ENCODE peak calls at places on chromosome 2, in eight cellular contexts. One of them, this sample, is unnamed. For H3K36me3, the result is how much of the 10 kb centered on the place peaks cover.

GRCh38 chr2:189247276-189247675 is 67.7 kb upstream of the COL5A2 start:
- DNase-seq in tibial artery: no peak
- DNase-seq in psoas muscle: no peak
- DNase-seq in fibroblast of lung: no peak
- DNase-seq in esophagus squamous epithelium: no peak
- DNase-seq in thyroid gland: no peak
- DNase-seq in heart left ventricle: no peak
- DNase-seq in testis: no peak
- DNase-seq in this sample: no peak

GRCh38 chr2:24771099-24771498 is 22.1 kb downstream of the PTRHD1 start:
- DNase-seq in tibial artery: no peak
- DNase-seq in psoas muscle: no peak
- DNase-seq in fibroblast of lung: no peak
- DNase-seq in esophagus squamous epithelium: no peak
- DNase-seq in thyroid gland: no peak
- DNase-seq in heart left ventricle: no peak
- DNase-seq in testis: no peak
- DNase-seq in this sample: no peak

GRCh38 chr2:7418343-7418742 is 501.1 kb downstream of the RNF144A start:
- DNase-seq in tibial artery: peak
- DNase-seq in psoas muscle: no peak
- DNase-seq in fibroblast of lung: no peak
- DNase-seq in esophagus squamous epithelium: no peak
- DNase-seq in thyroid gland: no peak
- DNase-seq in heart left ventricle: no peak
- DNase-seq in testis: no peak
- DNase-seq in this sample: no peak

GRCh38 chr2:28011322-28011737 is 120.8 kb downstream of the BABAM2 start:
- DNase-seq in tibial artery: no peak
- DNase-seq in psoas muscle: no peak
- DNase-seq in fibroblast of lung: no peak
- DNase-seq in esophagus squamous epithelium: no peak
- DNase-seq in thyroid gland: no peak
- DNase-seq in heart left ventricle: no peak
- DNase-seq in testis: no peak
- DNase-seq in this sample: no peak

GRCh38 chr2:147046473-147046872 is 798.4 kb upstream of the ACVR2A start:
- DNase-seq in tibial artery: no peak
- DNase-seq in psoas muscle: no peak
- DNase-seq in fibroblast of lung: no peak
- DNase-seq in esophagus squamous epithelium: no peak
- DNase-seq in thyroid gland: no peak
- DNase-seq in heart left ventricle: no peak
- DNase-seq in testis: no peak
- DNase-seq in this sample: no peak

GRCh38 chr2:211837706-211838105 is 700.9 kb downstream of the ERBB4 start:
- DNase-seq in tibial artery: no peak
- DNase-seq in psoas muscle: no peak
- DNase-seq in fibroblast of lung: peak
- DNase-seq in esophagus squamous epithelium: no peak
- DNase-seq in thyroid gland: no peak
- DNase-seq in heart left ventricle: no peak
- DNase-seq in testis: no peak
- DNase-seq in this sample: no peak

GRCh38 chr2:56519806-56520205 is 336.0 kb downstream of the CCDC85A start:
- DNase-seq in tibial artery: no peak
- DNase-seq in psoas muscle: no peak
- DNase-seq in fibroblast of lung: peak
- DNase-seq in esophagus squamous epithelium: no peak
- DNase-seq in thyroid gland: no peak
- DNase-seq in heart left ventricle: no peak
- DNase-seq in testis: no peak
- DNase-seq in this sample: no peak

GRCh38 chr2:200306969-200307811 is 697 bp downstream of the SPATS2L start:
- DNase-seq in tibial artery: peak
- DNase-seq in psoas muscle: peak
- DNase-seq in fibroblast of lung: peak
- DNase-seq in esophagus squamous epithelium: no peak
- DNase-seq in thyroid gland: peak
- DNase-seq in heart left ventricle: peak
- DNase-seq in testis: peak
- DNase-seq in this sample: peak

GRCh38 chr2:62292190-62292589 is 96.3 kb downstream of the B3GNT2 start:
- DNase-seq in tibial artery: no peak
- DNase-seq in psoas muscle: no peak
- DNase-seq in fibroblast of lung: peak
- DNase-seq in esophagus squamous epithelium: no peak
- DNase-seq in thyroid gland: peak
- DNase-seq in heart left ventricle: no peak
- DNase-seq in testis: no peak
- DNase-seq in this sample: peak

GRCh38 chr2:166464187-166464586 is 29.9 kb downstream of the SCN7A start:
- DNase-seq in tibial artery: no peak
- DNase-seq in psoas muscle: no peak
- DNase-seq in fibroblast of lung: peak
- DNase-seq in esophagus squamous epithelium: no peak
- DNase-seq in thyroid gland: no peak
- DNase-seq in heart left ventricle: no peak
- DNase-seq in testis: no peak
- DNase-seq in this sample: no peak

GRCh38 chr2:143422681-143423080 is 293.5 kb downstream of the ARHGAP15 start:
- DNase-seq in tibial artery: no peak
- DNase-seq in psoas muscle: no peak
- DNase-seq in fibroblast of lung: no peak
- DNase-seq in esophagus squamous epithelium: no peak
- DNase-seq in thyroid gland: no peak
- DNase-seq in heart left ventricle: no peak
- DNase-seq in testis: no peak
- DNase-seq in this sample: no peak

GRCh38 chr2:23299796-23300195 is 85.2 kb upstream of the KLHL29 start:
- DNase-seq in tibial artery: no peak
- DNase-seq in psoas muscle: no peak
- DNase-seq in fibroblast of lung: no peak
- DNase-seq in esophagus squamous epithelium: no peak
- DNase-seq in thyroid gland: no peak
- DNase-seq in heart left ventricle: no peak
- DNase-seq in testis: no peak
- DNase-seq in this sample: no peak

GRCh38 chr2:44668336-44668735 is 273.2 kb upstream of the SIX3 start:
- DNase-seq in tibial artery: no peak
- DNase-seq in psoas muscle: no peak
- DNase-seq in fibroblast of lung: no peak
- DNase-seq in esophagus squamous epithelium: no peak
- DNase-seq in thyroid gland: no peak
- DNase-seq in heart left ventricle: no peak
- DNase-seq in testis: no peak
- DNase-seq in this sample: no peak

GRCh38 chr2:24412812-24413211 is 52.5 kb upstream of the ITSN2 start:
- DNase-seq in tibial artery: no peak
- DNase-seq in psoas muscle: no peak
- DNase-seq in fibroblast of lung: no peak
- DNase-seq in esophagus squamous epithelium: no peak
- DNase-seq in thyroid gland: no peak
- DNase-seq in heart left ventricle: no peak
- DNase-seq in testis: no peak
- DNase-seq in this sample: no peak

GRCh38 chr2:88626171-88627054 is 851 bp downstream of the EIF2AK3 start:
- DNase-seq in tibial artery: peak
- DNase-seq in psoas muscle: peak
- DNase-seq in fibroblast of lung: no peak
- DNase-seq in esophagus squamous epithelium: no peak
- DNase-seq in thyroid gland: peak
- DNase-seq in heart left ventricle: peak
- DNase-seq in testis: peak
- DNase-seq in this sample: peak

GRCh38 chr2:31207790-31208189 is 9.5 kb downstream of the CAPN14 start:
- DNase-seq in tibial artery: no peak
- DNase-seq in psoas muscle: no peak
- DNase-seq in fibroblast of lung: no peak
- DNase-seq in esophagus squamous epithelium: no peak
- DNase-seq in thyroid gland: no peak
- DNase-seq in heart left ventricle: no peak
- DNase-seq in testis: no peak
- DNase-seq in this sample: no peak

GRCh38 chr2:105454801-105455485 is 56.1 kb upstream of the FHL2 start:
- DNase-seq in tibial artery: peak
- DNase-seq in psoas muscle: no peak
- DNase-seq in fibroblast of lung: peak
- DNase-seq in esophagus squamous epithelium: no peak
- DNase-seq in thyroid gland: peak
- DNase-seq in heart left ventricle: no peak
- DNase-seq in testis: peak
- DNase-seq in this sample: peak

GRCh38 chr2:226782092-226782713 is 17.4 kb downstream of the IRS1 start:
- DNase-seq in tibial artery: no peak
- DNase-seq in psoas muscle: no peak
- DNase-seq in fibroblast of lung: peak
- DNase-seq in esophagus squamous epithelium: no peak
- DNase-seq in thyroid gland: no peak
- DNase-seq in heart left ventricle: no peak
- DNase-seq in testis: no peak
- DNase-seq in this sample: no peak

GRCh38 chr2:73770725-73771124 is 9.2 kb downstream of the DUSP11 start:
- DNase-seq in tibial artery: no peak
- DNase-seq in psoas muscle: no peak
- DNase-seq in fibroblast of lung: no peak
- DNase-seq in esophagus squamous epithelium: no peak
- DNase-seq in thyroid gland: no peak
- DNase-seq in heart left ventricle: no peak
- DNase-seq in testis: no peak
- DNase-seq in this sample: no peak
- H3K36me3 ChIP-seq in tibial artery: half or more
- H3K36me3 ChIP-seq in psoas muscle: under half
- H3K36me3 ChIP-seq in fibroblast of lung: under half
- H3K36me3 ChIP-seq in esophagus squamous epithelium: half or more
- H3K36me3 ChIP-seq in thyroid gland: under half
- H3K36me3 ChIP-seq in heart left ventricle: half or more
- H3K36me3 ChIP-seq in testis: under half
- H3K36me3 ChIP-seq in this sample: under half

DNA sequence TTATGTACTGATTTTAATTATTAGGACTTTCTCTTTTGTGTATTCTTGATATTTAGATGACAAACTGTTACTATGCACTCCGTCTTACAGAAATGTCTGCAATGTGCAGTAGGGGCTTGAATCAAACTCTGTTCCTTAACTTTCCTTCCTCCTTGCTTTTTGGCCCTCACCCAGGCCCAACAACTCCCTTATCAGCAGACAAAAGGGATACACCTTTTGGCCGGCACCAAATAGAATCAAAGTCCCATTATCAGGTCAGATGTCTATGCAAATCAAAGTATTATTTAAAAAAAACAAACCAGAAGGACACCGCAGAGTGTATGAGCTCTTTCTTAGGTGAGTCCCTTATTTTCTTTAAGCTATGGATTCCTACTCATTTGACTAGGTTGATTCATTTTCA is 116.3 kb upstream of the SERPINE2 start:
- DNase-seq in tibial artery: no peak
- DNase-seq in psoas muscle: no peak
- DNase-seq in fibroblast of lung: no peak
- DNase-seq in esophagus squamous epithelium: no peak
- DNase-seq in thyroid gland: no peak
- DNase-seq in heart left ventricle: no peak
- DNase-seq in testis: no peak
- DNase-seq in this sample: peak
- H3K4me3 ChIP-seq in tibial artery: no peak
- H3K4me3 ChIP-seq in psoas muscle: no peak
- H3K4me3 ChIP-seq in fibroblast of lung: no peak
- H3K4me3 ChIP-seq in esophagus squamous epithelium: no peak
- H3K4me3 ChIP-seq in thyroid gland: no peak
- H3K4me3 ChIP-seq in heart left ventricle: no peak
- H3K4me3 ChIP-seq in testis: no peak
- H3K4me3 ChIP-seq in this sample: no peak

DNA sequence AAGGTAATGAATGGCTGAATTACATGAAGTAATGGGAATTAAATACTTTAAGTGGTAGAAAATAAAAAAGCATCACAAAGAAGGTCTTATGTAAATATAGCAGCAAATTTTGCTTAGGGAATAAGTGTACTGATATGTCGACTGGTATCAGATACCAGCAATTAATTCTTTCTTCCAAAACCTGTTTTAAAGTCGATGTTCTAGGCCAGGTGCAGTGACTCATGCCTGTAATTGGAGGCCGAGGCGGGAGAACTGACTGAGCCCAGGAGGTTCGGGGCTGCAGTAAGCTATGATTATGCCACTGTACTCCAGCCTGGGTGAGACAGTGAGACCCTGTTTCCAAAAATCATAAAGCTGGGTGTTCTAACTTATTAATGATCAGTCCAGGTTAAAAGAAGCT is 30.3 kb downstream of the SP3 start:
- DNase-seq in tibial artery: no peak
- DNase-seq in psoas muscle: no peak
- DNase-seq in fibroblast of lung: peak
- DNase-seq in esophagus squamous epithelium: no peak
- DNase-seq in thyroid gland: no peak
- DNase-seq in heart left ventricle: no peak
- DNase-seq in testis: no peak
- DNase-seq in this sample: peak
- H3K36me3 ChIP-seq in tibial artery: under half
- H3K36me3 ChIP-seq in psoas muscle: under half
- H3K36me3 ChIP-seq in fibroblast of lung: under half
- H3K36me3 ChIP-seq in esophagus squamous epithelium: under half
- H3K36me3 ChIP-seq in thyroid gland: under half
- H3K36me3 ChIP-seq in heart left ventricle: under half
- H3K36me3 ChIP-seq in testis: under half
- H3K36me3 ChIP-seq in this sample: under half

GRCh38 chr2:106852103-106852502 is 33.9 kb downstream of the ST6GAL2 start:
- DNase-seq in tibial artery: no peak
- DNase-seq in psoas muscle: no peak
- DNase-seq in fibroblast of lung: no peak
- DNase-seq in esophagus squamous epithelium: no peak
- DNase-seq in thyroid gland: no peak
- DNase-seq in heart left ventricle: no peak
- DNase-seq in testis: no peak
- DNase-seq in this sample: no peak
- H3K4me3 ChIP-seq in tibial artery: no peak
- H3K4me3 ChIP-seq in psoas muscle: no peak
- H3K4me3 ChIP-seq in fibroblast of lung: no peak
- H3K4me3 ChIP-seq in esophagus squamous epithelium: no peak
- H3K4me3 ChIP-seq in thyroid gland: no peak
- H3K4me3 ChIP-seq in heart left ventricle: no peak
- H3K4me3 ChIP-seq in testis: no peak
- H3K4me3 ChIP-seq in this sample: no peak

DNA sequence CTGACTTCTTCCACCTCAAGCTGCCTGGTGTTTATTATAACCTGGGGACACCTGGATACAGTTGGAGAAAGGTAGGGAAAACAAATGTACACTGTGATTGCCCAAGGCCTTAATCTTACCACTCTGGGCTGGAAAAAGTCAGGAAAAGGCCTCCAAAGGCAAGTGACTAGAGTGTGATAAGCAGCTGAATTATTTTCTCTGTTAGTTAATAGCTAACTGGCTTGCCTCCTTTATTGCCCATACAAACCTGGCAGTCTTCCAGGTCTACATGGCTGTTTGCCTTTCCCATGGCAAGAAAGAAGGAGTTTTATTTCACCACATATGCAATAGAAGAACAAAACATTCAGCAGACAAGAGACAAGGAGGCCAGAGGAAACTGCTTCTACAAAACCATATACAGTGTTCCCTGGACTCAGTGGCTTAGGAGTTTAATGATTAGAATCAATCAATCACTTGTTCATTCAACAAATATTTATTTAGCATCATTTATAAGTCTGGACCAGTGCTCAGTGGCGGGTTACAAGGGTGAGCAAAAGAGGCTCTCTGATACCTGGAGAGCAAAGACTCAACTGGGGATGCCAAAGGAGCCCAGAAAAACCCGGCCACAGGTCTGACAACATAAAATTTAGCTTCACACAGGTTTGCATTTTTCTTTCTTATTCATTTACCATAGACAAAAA is 27.5 kb upstream of the SUCLG1 start:
- DNase-seq in tibial artery: no peak
- DNase-seq in psoas muscle: no peak
- DNase-seq in fibroblast of lung: peak
- DNase-seq in esophagus squamous epithelium: no peak
- DNase-seq in thyroid gland: peak
- DNase-seq in heart left ventricle: no peak
- DNase-seq in testis: no peak
- DNase-seq in this sample: peak
- H3K36me3 ChIP-seq in tibial artery: under half
- H3K36me3 ChIP-seq in psoas muscle: under half
- H3K36me3 ChIP-seq in fibroblast of lung: under half
- H3K36me3 ChIP-seq in esophagus squamous epithelium: under half
- H3K36me3 ChIP-seq in thyroid gland: under half
- H3K36me3 ChIP-seq in heart left ventricle: under half
- H3K36me3 ChIP-seq in testis: under half
- H3K36me3 ChIP-seq in this sample: under half